ENCODE peak calls at places on chromosomes 16 and 17, in nine cellular contexts. A, J, P, C, I, B, L, Y and Z are unnamed samples. For H3K4me1, the result is how much of the 10 kb centered on the place peaks cover.

GRCh38 chr17:73802314-73802713 is 158.1 kb upstream of the SDK2 start:
- DNase-seq in A (no peak), J (no peak), P (no peak), C (no peak), I (no peak), B (no peak), L (no peak), Y (no peak), Z (no peak)

GRCh38 chr17:56172517-56172982 is 19.3 kb downstream of the ANKFN1 start:
- DNase-seq in A (peak), J (no peak), P (no peak), C (no peak), I (no peak), B (no peak), L (no peak), Y (peak), Z (no peak)

GRCh38 chr16:47565454-47565853 is 104.3 kb downstream of the PHKB start:
- DNase-seq in A (peak), J (no peak), P (peak), C (peak), I (no peak), B (peak), L (peak), Y (no peak), Z (peak)

GRCh38 chr17:49239963-49240362 is 9.4 kb upstream of the PHOSPHO1 start:
- DNase-seq in A (no peak), J (no peak), P (no peak), C (no peak), I (no peak), B (no peak), L (no peak), Y (no peak), Z (no peak)

GRCh38 chr16:85908444-85908843 is 9.5 kb downstream of the IRF8 start:
- DNase-seq in A (no peak), J (no peak), P (no peak), C (no peak), I (no peak), B (no peak), L (no peak), Y (no peak), Z (no peak)

GRCh38 chr17:20294120-20294519 is 173.2 kb downstream of the LGALS9B start:
- DNase-seq in A (no peak), J (no peak), P (no peak), C (no peak), I (no peak), B (no peak), L (no peak), Y (no peak), Z (no peak)

GRCh38 chr16:48165961-48166578 is 10.3 kb upstream of the ABCC12 start:
- DNase-seq in A (no peak), J (no peak), P (no peak), C (no peak), I (no peak), B (no peak), L (no peak), Y (no peak), Z (peak)

GRCh38 chr16:87279094-87279658 is 38.0 kb downstream of the C16orf95 start:
- DNase-seq in A (no peak), J (no peak), P (no peak), C (no peak), I (no peak), B (no peak), L (no peak), Y (no peak), Z (no peak)

GRCh38 chr16:88561485-88562369 is 8.5 kb upstream of the ZC3H18 start:
- DNase-seq in A (no peak), J (peak), P (peak), C (peak), I (peak), B (no peak), L (no peak), Y (peak), Z (peak)

GRCh38 chr17:79804856-79805696 is 8.2 kb upstream of the CBX8 start:
- DNase-seq in A (no peak), J (no peak), P (no peak), C (no peak), I (no peak), B (no peak), L (no peak), Y (no peak), Z (no peak)

GRCh38 chr17:48378696-48379095 is 51.3 kb downstream of the SKAP1 start:
- DNase-seq in A (no peak), J (no peak), P (no peak), C (no peak), I (no peak), B (no peak), L (no peak), Y (no peak), Z (no peak)

GRCh38 chr16:87945351-87946042 is 5.7 kb upstream of the BANP start:
- DNase-seq in A (peak), J (no peak), P (no peak), C (peak), I (peak), B (peak), L (peak), Y (peak), Z (peak)

GRCh38 chr16:50539053-50539615 is 9.1 kb upstream of the NKD1 start:
- DNase-seq in A (no peak), J (no peak), P (no peak), C (no peak), I (no peak), B (no peak), L (no peak), Y (no peak), Z (no peak)

GRCh38 chr16:79542196-79542859 is 58.2 kb downstream of the MAF start:
- DNase-seq in A (no peak), J (no peak), P (no peak), C (no peak), I (no peak), B (peak), L (peak), Y (no peak), Z (no peak)

GRCh38 chr17:75174996-75175395 is 7.8 kb downstream of the SUMO2 start:
- DNase-seq in A (no peak), J (no peak), P (no peak), C (no peak), I (no peak), B (no peak), L (no peak), Y (no peak), Z (no peak)

GRCh38 chr17:81371910-81372760 is 23.1 kb upstream of the BAHCC1 start:
- DNase-seq in A (no peak), J (no peak), P (no peak), C (peak), I (no peak), B (no peak), L (no peak), Y (peak), Z (peak)

GRCh38 chr16:66902648-66903543 is 15.8 kb downstream of the CDH16 start:
- DNase-seq in A (no peak), J (no peak), P (no peak), C (no peak), I (no peak), B (no peak), L (no peak), Y (peak), Z (no peak)

GRCh38 chr17:44221072-44221861 is 1.8 kb upstream of the UBTF start:
- DNase-seq in A (peak), J (peak), P (peak), C (peak), I (peak), B (no peak), L (peak), Y (peak), Z (peak)

GRCh38 chr17:83133302-83134121 is 54.1 kb downstream of the METRNL start:
- DNase-seq in A (peak), J (no peak), P (no peak), C (no peak), I (no peak), B (no peak), L (peak), Y (no peak), Z (no peak)

GRCh38 chr17:68204736-68205135 is 43.1 kb upstream of the AMZ2 start:
- DNase-seq in A (peak), J (no peak), P (no peak), C (no peak), I (peak), B (no peak), L (no peak), Y (no peak), Z (no peak)

GRCh38 chr17:6539871-6540270 is 16.5 kb downstream of the PITPNM3 start:
- DNase-seq in A (no peak), J (no peak), P (no peak), C (no peak), I (no peak), B (no peak), L (peak), Y (no peak), Z (no peak)

GRCh38 chr17:6536053-6536452 is 20.3 kb downstream of the PITPNM3 start:
- DNase-seq in A (peak), J (no peak), P (no peak), C (no peak), I (no peak), B (no peak), L (peak), Y (no peak), Z (no peak)

GRCh38 chr17:6534846-6535514 is 21.4 kb downstream of the PITPNM3 start:
- DNase-seq in A (peak), J (no peak), P (no peak), C (no peak), I (no peak), B (no peak), L (peak), Y (no peak), Z (no peak)

GRCh38 chr17:6532441-6532885 is 23.9 kb downstream of the PITPNM3 start:
- DNase-seq in A (no peak), J (no peak), P (no peak), C (no peak), I (no peak), B (no peak), L (no peak), Y (no peak), Z (no peak)

DNA sequence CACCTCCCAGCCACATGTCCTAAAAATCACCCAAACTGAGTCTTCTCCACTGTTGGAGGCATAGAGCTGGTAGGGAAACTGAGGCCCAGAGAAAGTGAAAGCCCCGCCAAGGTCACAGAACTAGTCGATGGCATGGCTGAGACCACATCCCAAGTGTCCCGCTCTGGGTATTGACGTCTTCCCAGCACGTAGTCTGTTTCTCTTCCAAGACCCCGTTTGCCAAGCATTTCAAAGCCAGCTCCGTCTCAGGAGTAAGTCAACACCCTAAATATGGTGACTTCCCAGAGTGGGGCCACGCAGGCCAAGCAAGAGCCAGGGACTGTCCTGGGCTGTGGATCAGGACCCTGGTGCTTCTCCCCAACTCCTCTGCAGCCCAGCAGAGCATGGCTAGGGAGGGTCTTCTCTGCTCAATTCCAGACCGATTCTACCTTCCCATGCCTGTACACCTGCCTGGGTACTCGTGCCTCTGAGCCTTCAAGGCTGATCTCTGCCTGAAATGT is 19.7 kb downstream of the PITPNM3 start:
- DNase-seq in A (peak), J (no peak), P (no peak), C (no peak), I (no peak), B (no peak), L (peak), Y (no peak), Z (no peak)
- H3K4me1 ChIP-seq in A (under half), J (under half), P (under half), C (under half), I (under half), B (under half), L (under half), Y (under half), Z (under half)

DNA sequence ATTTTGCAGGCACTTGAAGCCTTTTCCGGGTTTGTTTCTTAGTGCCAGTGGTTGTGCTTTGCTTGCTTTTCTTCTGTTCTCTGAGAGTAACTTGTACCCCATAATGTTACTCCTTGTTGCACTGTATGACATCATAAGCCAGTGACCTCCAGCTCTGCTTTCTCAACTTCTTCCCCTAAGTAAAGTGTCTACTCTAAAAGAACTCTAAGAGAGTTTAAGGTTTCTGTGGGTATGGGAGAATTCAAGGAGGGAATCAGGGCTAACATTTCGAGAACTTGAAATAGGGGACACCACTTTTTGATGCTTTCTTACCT is 64.6 kb downstream of the TANGO6 start:
- DNase-seq in A (no peak), J (no peak), P (no peak), C (no peak), I (no peak), B (no peak), L (no peak), Y (no peak), Z (peak)
- H3K4me1 ChIP-seq in A (under half), J (under half), P (under half), C (under half), I (under half), B (under half), L (under half), Y (under half), Z (under half)

GRCh38 chr17:8921147-8921546 is 44.4 kb downstream of the PIK3R5 start:
- DNase-seq in A (no peak), J (no peak), P (no peak), C (no peak), I (no peak), B (no peak), L (no peak), Y (no peak), Z (no peak)
- H3K4me1 ChIP-seq in A (under half), J (under half), P (under half), C (under half), I (under half), B (under half), L (under half), Y (under half), Z (under half)

DNA sequence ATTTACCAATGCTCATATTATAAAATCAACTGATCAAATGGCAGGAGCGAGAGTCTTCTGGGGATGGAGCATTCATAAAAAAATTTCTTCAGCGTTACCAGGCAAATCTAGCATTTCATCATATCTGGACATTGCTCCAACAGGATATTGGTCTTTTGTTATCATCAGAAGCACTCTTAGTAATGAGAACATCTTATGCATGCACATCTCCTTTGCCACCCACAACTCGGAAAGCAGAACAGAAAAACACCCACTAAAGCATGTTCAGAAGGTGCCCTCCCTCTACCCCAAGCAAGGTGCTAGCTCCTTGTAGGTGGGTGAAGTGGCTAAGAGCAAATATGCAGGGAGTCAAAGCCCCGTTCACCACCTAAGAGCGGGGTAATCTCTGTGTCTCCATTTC is 18.9 kb downstream of the ARHGAP17 start:
- DNase-seq in A (no peak), J (no peak), P (no peak), C (no peak), I (no peak), B (no peak), L (no peak), Y (no peak), Z (no peak)
- H3K4me1 ChIP-seq in A (under half), J (under half), P (under half), C (under half), I (under half), B (half or more), L (half or more), Y (under half), Z (under half)

GRCh38 chr17:8892338-8892690 is 24.8 kb upstream of the PIK3R6 start:
- DNase-seq in A (no peak), J (no peak), P (no peak), C (no peak), I (no peak), B (no peak), L (no peak), Y (no peak), Z (no peak)

GRCh38 chr17:8893059-8893458 is 25.6 kb upstream of the PIK3R6 start:
- DNase-seq in A (no peak), J (no peak), P (no peak), C (no peak), I (no peak), B (no peak), L (no peak), Y (no peak), Z (no peak)

GRCh38 chr17:8894673-8895578 is 27.5 kb upstream of the PIK3R6 start:
- DNase-seq in A (peak), J (peak), P (peak), C (peak), I (peak), B (no peak), L (peak), Y (peak), Z (peak)

GRCh38 chr17:8893621-8894020 is 26.1 kb upstream of the PIK3R6 start:
- DNase-seq in A (no peak), J (no peak), P (no peak), C (no peak), I (no peak), B (no peak), L (no peak), Y (no peak), Z (no peak)

DNA sequence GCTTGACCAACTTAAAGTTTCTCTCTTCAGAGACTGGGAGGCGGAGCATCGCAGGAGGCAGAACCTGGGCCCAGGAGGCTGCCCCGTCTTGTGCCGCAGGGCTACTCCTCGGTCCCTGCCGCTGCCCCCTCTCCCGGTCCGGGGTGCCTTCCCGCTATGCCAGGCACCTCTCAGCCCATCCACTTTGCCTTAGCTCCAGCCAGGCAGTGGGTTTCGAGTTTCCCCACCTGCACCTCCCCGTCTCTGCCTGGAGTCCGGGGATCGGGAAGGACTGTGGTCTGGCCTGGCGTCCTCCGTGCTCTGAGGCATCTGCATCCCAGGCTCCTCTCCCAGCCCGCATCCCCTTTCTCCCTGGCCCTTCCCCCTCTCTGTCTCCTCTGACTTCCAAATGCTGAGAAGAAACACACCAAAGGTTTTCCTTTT is 26.7 kb upstream of the PIK3R6 start:
- DNase-seq in A (peak), J (no peak), P (no peak), C (no peak), I (no peak), B (no peak), L (peak), Y (no peak), Z (no peak)
- H3K4me1 ChIP-seq in A (under half), J (under half), P (under half), C (under half), I (under half), B (under half), L (under half), Y (under half), Z (under half)

DNA sequence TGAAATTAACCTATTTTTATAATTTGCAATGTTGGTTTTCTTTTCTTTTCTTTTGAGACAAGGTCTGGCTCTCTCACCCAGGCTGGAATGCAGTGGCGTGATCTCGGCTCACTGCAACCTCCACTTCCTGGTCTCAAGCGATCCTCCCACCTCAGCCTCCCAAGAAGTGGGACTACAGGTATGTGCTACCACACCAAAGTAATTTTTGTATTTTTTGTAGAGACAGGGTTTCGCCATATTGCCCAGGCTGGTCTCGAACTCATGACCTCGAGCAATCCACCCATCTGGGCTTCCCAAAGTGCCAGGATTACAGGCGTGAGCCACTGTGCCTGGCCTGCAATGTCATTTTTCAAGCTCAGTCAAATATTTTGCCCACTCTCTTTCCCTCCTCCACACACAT is 36.0 kb downstream of the MYH11 start:
- DNase-seq in A (no peak), J (no peak), P (no peak), C (no peak), I (no peak), B (no peak), L (peak), Y (no peak), Z (no peak)
- H3K4me1 ChIP-seq in A (under half), J (under half), P (under half), C (under half), I (under half), B (under half), L (under half), Y (under half), Z (under half)